ENCODE peak calls at places on chromosomes 1 and 21, in ten cellular contexts. H is mesothelial cell of epicardium; C is BJ; S is lower lobe of right lung; N is nephron progenitor cell; F is fibroblast of mammary gland; E is AG04450; D is progenitor cell of endocrine pancreas; U is mammary epithelial cell; B is CD8-positive, alpha-beta T cell. I is an unnamed sample.

GRCh38 chr1:82062206-82062605 is 261.5 kb downstream of the ADGRL2 start:
- DNase-seq in E (no peak), H (no peak), D (no peak), U (no peak), N (no peak), C (no peak), B (no peak), F (no peak), S (no peak), I (no peak)

GRCh38 chr1:22689505-22689904 is 21.1 kb upstream of the EPHB2 start:
- DNase-seq in B (no peak), E (peak), S (no peak), H (no peak), D (no peak), N (no peak), F (peak), C (peak), U (peak), I (no peak)

GRCh38 chr1:156815307-156815826 is 1.3 kb downstream of the SH2D2A start:
- DNase-seq in C (peak), D (no peak), H (no peak), E (peak), U (peak), S (no peak), N (no peak), F (peak), B (no peak), I (no peak)

GRCh38 chr1:37016121-37016520 is 18.2 kb downstream of the GRIK3 start:
- DNase-seq in U (no peak), N (no peak), S (no peak), D (no peak), H (no peak), C (no peak), B (no peak), F (no peak), E (no peak), I (no peak)

GRCh38 chr1:63908016-63908415 is 134.2 kb downstream of the ROR1 start:
- DNase-seq in B (no peak), N (no peak), S (no peak), U (no peak), E (no peak), F (peak), C (no peak), H (no peak), D (no peak), I (no peak)

GRCh38 chr1:80384037-80384830 is 1377.7 kb upstream of the ADGRL4 start:
- DNase-seq in U (peak), C (no peak), B (no peak), D (no peak), F (peak), N (no peak), S (no peak), H (no peak), E (no peak), I (no peak)

GRCh38 chr1:226547754-226548191 is 791 bp upstream of the STUM start:
- DNase-seq in F (peak), B (peak), N (peak), C (peak), E (peak), H (peak), U (peak), S (peak), D (peak), I (peak)

GRCh38 chr1:36975642-36976041 is 58.7 kb downstream of the GRIK3 start:
- DNase-seq in H (no peak), F (no peak), C (no peak), D (no peak), N (no peak), B (no peak), S (no peak), U (no peak), E (no peak), I (no peak)

GRCh38 chr1:240555524-240555923 is 56.4 kb downstream of the GREM2 start:
- DNase-seq in C (no peak), D (no peak), E (no peak), H (no peak), B (no peak), S (no peak), N (no peak), U (no peak), F (peak), I (no peak)

GRCh38 chr1:209045326-209046057 is 538.0 kb upstream of the CAMK1G start:
- DNase-seq in U (peak), B (no peak), C (no peak), F (no peak), S (no peak), E (no peak), H (no peak), D (no peak), N (no peak), I (no peak)

GRCh38 chr1:6466023-6466422 is at the start of gene TNFRSF25:
- DNase-seq in U (no peak), H (no peak), E (no peak), C (no peak), F (no peak), D (no peak), B (peak), N (no peak), S (no peak), I (no peak)

GRCh38 chr1:30525980-30526651 is 197.3 kb downstream of the MATN1 start:
- DNase-seq in E (no peak), S (no peak), U (peak), H (peak), C (peak), F (peak), D (no peak), B (peak), N (peak), I (peak)

GRCh38 chr1:152473887-152474537 is 36.6 kb upstream of the LCE5A start:
- DNase-seq in B (no peak), U (peak), E (no peak), D (no peak), S (no peak), H (no peak), F (peak), C (no peak), N (no peak), I (no peak)

GRCh38 chr1:77048615-77049005 is 170.6 kb downstream of the PIGK start:
- DNase-seq in N (no peak), U (no peak), D (no peak), F (no peak), B (no peak), S (no peak), C (no peak), E (no peak), H (no peak), I (no peak)

GRCh38 chr1:16371725-16372124 is 4.7 kb downstream of the SZRD1 start:
- DNase-seq in C (no peak), U (no peak), D (no peak), F (no peak), E (no peak), B (no peak), H (no peak), N (no peak), S (no peak), I (no peak)

GRCh38 chr21:46492851-46493250 is 34.2 kb downstream of the DIP2A start:
- DNase-seq in B (no peak), F (no peak), C (no peak), D (no peak), U (no peak), S (no peak), N (no peak), E (no peak), H (no peak), I (no peak)

GRCh38 chr1:211908453-211908852 is 77.9 kb upstream of the LPGAT1 start:
- DNase-seq in N (no peak), D (no peak), H (no peak), U (no peak), F (no peak), S (no peak), B (no peak), C (no peak), E (no peak), I (no peak)

GRCh38 chr21:31848339-31848985 is 24.4 kb upstream of the HUNK start:
- DNase-seq in B (no peak), N (no peak), C (no peak), F (no peak), E (no peak), H (no peak), U (no peak), D (no peak), S (no peak), I (no peak)

GRCh38 chr1:151875419-151876097 is 22.0 kb upstream of the THEM5 start:
- DNase-seq in D (no peak), E (no peak), S (no peak), H (no peak), C (no peak), B (no peak), N (no peak), U (no peak), F (no peak), I (no peak)

GRCh38 chr1:109499661-109500536 is 6.0 kb downstream of the CYB561D1 start:
- DNase-seq in H (no peak), B (peak), U (peak), E (no peak), C (peak), D (no peak), S (peak), F (peak), N (no peak), I (no peak)

GRCh38 chr1:244833734-244834595 is 1.5 kb upstream of the COX20 start:
- DNase-seq in U (peak), C (peak), E (no peak), H (peak), S (peak), B (peak), D (peak), N (peak), F (peak), I (no peak)

GRCh38 chr1:176699821-176700220 is 236.8 kb downstream of the PAPPA2 start:
- DNase-seq in B (no peak), C (no peak), H (no peak), N (no peak), D (no peak), U (no peak), F (no peak), E (no peak), S (no peak), I (no peak)

GRCh38 chr1:209704584-209704983 is at the start of gene HSD11B1:
- DNase-seq in B (no peak), H (no peak), U (no peak), F (peak), C (peak), E (peak), D (no peak), S (peak), N (no peak), I (no peak)

GRCh38 chr1:5513891-5514515 is 478.2 kb downstream of the NPHP4 start:
- DNase-seq in F (no peak), E (no peak), N (no peak), B (no peak), U (no peak), D (no peak), S (no peak), H (no peak), C (no peak), I (no peak)

GRCh38 chr1:112634367-112634766 is 14.7 kb downstream of the CAPZA1 start:
- DNase-seq in E (no peak), F (no peak), B (no peak), C (no peak), S (no peak), U (no peak), D (no peak), N (no peak), H (no peak), I (no peak)

GRCh38 chr1:42136466-42136865 is 16.7 kb upstream of the GUCA2B start:
- DNase-seq in C (no peak), F (no peak), E (no peak), H (no peak), U (no peak), D (no peak), S (no peak), B (no peak), N (no peak), I (no peak)

GRCh38 chr1:54335396-54336056 is 70.7 kb downstream of the SSBP3 start:
- DNase-seq in D (no peak), E (peak), S (no peak), N (no peak), C (peak), B (no peak), H (no peak), F (peak), U (peak), I (no peak)

GRCh38 chr21:37829447-37829846 is 86.8 kb downstream of the KCNJ6 start:
- DNase-seq in E (no peak), H (no peak), N (no peak), U (peak), B (no peak), D (no peak), F (peak), S (no peak), C (no peak), I (no peak)

GRCh38 chr1:153888518-153888917 is 34.3 kb downstream of the GATAD2B start:
- DNase-seq in U (no peak), N (no peak), H (no peak), F (no peak), D (no peak), C (no peak), E (no peak), B (no peak), S (no peak), I (no peak)

GRCh38 chr1:54013393-54014008 is 4.5 kb downstream of the LDLRAD1 start:
- DNase-seq in E (no peak), D (no peak), S (no peak), N (no peak), F (no peak), B (peak), H (no peak), U (no peak), C (no peak), I (no peak)

GRCh38 chr1:40313329-40313957 is 3.6 kb downstream of the COL9A2 start:
- DNase-seq in D (no peak), B (no peak), E (no peak), N (no peak), S (no peak), F (peak), U (no peak), H (no peak), C (no peak), I (no peak)

GRCh38 chr1:174191255-174191906 is 32.1 kb downstream of the RABGAP1L start:
- DNase-seq in D (no peak), E (peak), N (no peak), H (no peak), F (peak), C (peak), S (no peak), U (peak), B (no peak), I (no peak)

GRCh38 chr21:16241021-16241420 is 511.2 kb downstream of the USP25 start:
- DNase-seq in D (no peak), F (peak), U (no peak), B (no peak), E (no peak), C (no peak), H (no peak), N (no peak), S (no peak), I (no peak)

GRCh38 chr1:98461873-98462385 is 199.6 kb upstream of the SNX7 start:
- DNase-seq in B (no peak), N (no peak), C (no peak), D (no peak), U (no peak), E (no peak), S (no peak), H (no peak), F (no peak), I (no peak)

GRCh38 chr1:94434339-94435092 is 16.3 kb downstream of the ABCD3 start:
- DNase-seq in C (no peak), U (no peak), N (no peak), B (no peak), S (no peak), F (peak), H (no peak), D (no peak), E (no peak), I (no peak)
- TF ChIP-seq CTCF in C (no peak), U (no peak), N (no peak), B (no peak), S (no peak), F (no peak), H (no peak), D (no peak), E (no peak), I (no peak)

GRCh38 chr1:194347184-194347583 is 1160.8 kb upstream of the B3GALT2 start:
- DNase-seq in H (no peak), N (no peak), S (no peak), B (no peak), C (no peak), F (no peak), E (no peak), U (peak), D (no peak), I (no peak)

GRCh38 chr1:194339451-194339850 is 1153.0 kb upstream of the B3GALT2 start:
- DNase-seq in N (no peak), D (no peak), C (no peak), U (no peak), B (no peak), F (no peak), E (no peak), H (no peak), S (no peak), I (no peak)

GRCh38 chr1:194338241-194338948 is 1152.0 kb upstream of the B3GALT2 start:
- DNase-seq in U (peak), D (no peak), H (no peak), S (no peak), F (no peak), B (no peak), C (no peak), E (no peak), N (no peak), I (no peak)

GRCh38 chr1:194341587-194341986 is 1155.2 kb upstream of the B3GALT2 start:
- DNase-seq in F (no peak), E (no peak), S (no peak), U (no peak), B (no peak), H (no peak), N (no peak), C (no peak), D (no peak), I (no peak)

DNA sequence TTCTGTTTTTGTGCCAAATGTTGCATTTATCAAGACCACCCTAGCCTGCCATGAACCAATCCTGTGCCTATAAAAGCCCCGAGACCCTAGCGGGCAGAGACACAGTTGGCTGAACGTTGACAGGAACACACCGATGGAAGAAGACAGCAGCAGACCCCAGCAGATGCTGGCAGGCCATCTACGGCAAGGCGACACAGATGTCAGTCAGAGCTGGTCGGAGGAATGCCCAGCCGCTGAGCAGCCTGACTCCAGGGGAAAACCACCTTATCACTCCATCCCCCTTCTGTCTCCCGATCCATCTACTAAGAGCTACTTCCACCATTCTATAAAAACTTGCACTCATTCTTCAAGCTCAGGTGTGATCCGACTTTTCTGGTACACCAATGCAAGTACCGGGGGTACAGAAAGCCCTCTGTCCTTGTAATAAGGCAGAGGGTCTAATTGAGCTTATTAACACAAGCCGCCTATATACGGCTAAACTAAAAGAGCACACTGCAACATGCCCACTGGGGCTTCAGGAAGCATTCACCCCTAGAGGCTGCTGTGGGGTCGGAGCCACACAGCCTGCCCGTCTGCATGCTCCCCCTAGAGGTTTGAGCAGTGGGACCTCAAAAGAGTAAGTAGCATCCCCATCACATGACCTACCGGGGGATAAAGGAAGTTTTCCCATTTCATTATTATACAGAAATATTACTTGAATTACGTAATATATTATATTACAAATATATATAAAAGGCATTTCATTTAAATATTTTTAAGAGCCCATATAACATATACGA is 1156.3 kb upstream of the B3GALT2 start:
- DNase-seq in S (no peak), N (peak), B (no peak), H (no peak), U (no peak), E (no peak), D (no peak), C (no peak), F (no peak), I (no peak)
- TF ChIP-seq CTCF in S (no peak), N (peak), B (no peak), H (no peak), U (peak), E (no peak), D (peak), C (no peak), F (no peak), I (peak)

DNA sequence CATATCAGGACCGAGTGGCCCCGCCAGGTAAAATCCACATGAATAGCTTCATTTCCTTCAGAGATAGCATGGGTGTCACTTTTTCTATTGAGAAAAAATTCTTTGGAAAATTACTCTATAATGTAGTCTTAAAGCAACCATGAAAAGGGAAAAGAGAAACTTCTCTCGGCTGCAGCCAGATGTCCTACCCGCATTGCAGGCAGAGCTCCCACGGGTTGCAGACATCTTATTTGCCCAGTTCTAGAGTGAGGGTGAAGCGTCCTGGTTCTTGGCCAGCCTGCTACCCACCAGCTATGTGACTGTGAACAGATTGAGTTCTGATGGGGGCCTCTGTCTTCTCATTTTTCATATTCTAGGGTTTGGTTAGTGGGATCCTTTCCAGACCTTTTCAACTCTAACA is 5.0 kb downstream of the ATP1B1 start:
- DNase-seq in C (no peak), H (no peak), F (no peak), N (no peak), U (no peak), S (no peak), E (no peak), D (no peak), B (no peak), I (no peak)
- TF ChIP-seq CTCF in C (no peak), H (no peak), F (no peak), N (no peak), U (no peak), S (no peak), E (no peak), D (no peak), B (no peak), I (no peak)

GRCh38 chr1:178581351-178581951 is 68.5 kb downstream of the TEX35 start:
- DNase-seq in E (no peak), F (no peak), B (no peak), H (no peak), U (no peak), S (no peak), D (no peak), N (peak), C (no peak), I (peak)
- TF ChIP-seq CTCF in E (no peak), F (no peak), B (no peak), H (no peak), U (no peak), S (no peak), D (no peak), N (no peak), C (no peak), I (no peak)

DNA sequence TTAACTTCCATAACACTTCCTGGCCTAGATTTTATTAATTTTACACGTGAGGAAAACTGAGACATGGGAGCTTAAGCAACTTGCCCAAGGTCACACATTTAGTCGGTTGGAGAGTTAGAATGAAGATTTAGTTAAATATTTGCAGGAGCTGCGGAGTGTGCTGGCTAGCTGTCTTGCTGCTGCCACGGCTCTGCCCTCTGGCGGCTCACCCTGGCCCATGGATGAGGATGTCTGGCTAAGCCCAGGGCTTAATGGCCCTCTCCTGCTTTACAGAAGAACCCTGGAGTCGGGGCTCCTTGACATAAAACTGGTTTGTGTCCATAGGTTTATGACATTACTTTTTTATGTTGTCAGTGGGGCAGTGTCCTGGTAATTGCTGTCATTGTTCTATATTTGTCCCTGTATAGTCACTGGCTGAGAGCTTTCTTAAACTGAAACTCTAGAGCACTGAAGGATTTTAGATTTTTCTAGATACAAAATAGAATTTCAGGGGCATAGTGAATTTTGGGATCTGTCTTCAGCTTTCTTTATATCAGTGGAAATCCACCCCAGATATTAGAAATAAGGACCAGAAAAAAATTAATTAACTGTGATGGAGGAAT is 88.9 kb upstream of the WLS start:
- DNase-seq in U (no peak), F (no peak), C (no peak), B (no peak), H (peak), S (peak), N (peak), D (peak), E (no peak), I (no peak)
- TF ChIP-seq CTCF in U (no peak), F (peak), C (peak), B (no peak), H (peak), S (peak), N (peak), D (peak), E (peak), I (peak)